ENCODE peak calls at places on chromosomes 6 and 20, in nine cellular contexts. One of them, this sample, is unnamed.

GRCh38 chr20:49694450-49695071 is 19.1 kb downstream of the B4GALT5 start:
- DNase-seq in fibroblast of the aortic adventitia: no peak
- DNase-seq in nephron progenitor cell: no peak
- DNase-seq in fibroblast of mammary gland: no peak
- DNase-seq in left cardiac atrium: no peak
- DNase-seq in psoas muscle: no peak
- DNase-seq in NCI-H524: no peak
- DNase-seq in naive thymus-derived CD4-positive, alpha-beta T cell: no peak
- DNase-seq in NCI-H1417: peak; percentile 20
- DNase-seq in this sample: no peak

GRCh38 chr6:18412073-18412472 is 24.9 kb downstream of the RNF144B start:
- DNase-seq in fibroblast of the aortic adventitia: no peak
- DNase-seq in NCI-H1417: no peak
- DNase-seq in fibroblast of mammary gland: no peak
- DNase-seq in nephron progenitor cell: no peak
- DNase-seq in left cardiac atrium: no peak
- DNase-seq in NCI-H524: no peak
- DNase-seq in psoas muscle: no peak
- DNase-seq in naive thymus-derived CD4-positive, alpha-beta T cell: no peak
- DNase-seq in this sample: no peak

GRCh38 chr6:36129889-36130671 is at the start of gene MAPK13:
- DNase-seq in psoas muscle: no peak
- DNase-seq in NCI-H524: no peak
- DNase-seq in fibroblast of the aortic adventitia: peak; percentile 54
- DNase-seq in left cardiac atrium: no peak
- DNase-seq in fibroblast of mammary gland: peak; percentile 66
- DNase-seq in naive thymus-derived CD4-positive, alpha-beta T cell: no peak
- DNase-seq in nephron progenitor cell: peak; percentile 40
- DNase-seq in NCI-H1417: peak; percentile 82
- DNase-seq in this sample: no peak

GRCh38 chr6:52063584-52064400 is 23.6 kb downstream of the PKHD1 start:
- DNase-seq in psoas muscle: no peak
- DNase-seq in naive thymus-derived CD4-positive, alpha-beta T cell: peak; percentile 66
- DNase-seq in nephron progenitor cell: peak; percentile 40
- DNase-seq in NCI-H524: peak; percentile 27
- DNase-seq in NCI-H1417: peak; percentile 57
- DNase-seq in left cardiac atrium: peak; percentile 25
- DNase-seq in fibroblast of the aortic adventitia: peak; percentile 34
- DNase-seq in fibroblast of mammary gland: peak; percentile 48
- DNase-seq in this sample: no peak

GRCh38 chr6:135251964-135252429 is 70.9 kb downstream of the MYB start:
- DNase-seq in NCI-H524: no peak
- DNase-seq in naive thymus-derived CD4-positive, alpha-beta T cell: no peak
- DNase-seq in psoas muscle: no peak
- DNase-seq in left cardiac atrium: no peak
- DNase-seq in nephron progenitor cell: no peak
- DNase-seq in NCI-H1417: peak; percentile 72
- DNase-seq in fibroblast of the aortic adventitia: peak; percentile 21
- DNase-seq in fibroblast of mammary gland: no peak
- DNase-seq in this sample: no peak

GRCh38 chr20:34040300-34041015 is 46.7 kb downstream of the RALY start:
- DNase-seq in naive thymus-derived CD4-positive, alpha-beta T cell: no peak
- DNase-seq in NCI-H524: peak; percentile 94
- DNase-seq in NCI-H1417: peak; percentile 28
- DNase-seq in psoas muscle: no peak
- DNase-seq in left cardiac atrium: no peak
- DNase-seq in fibroblast of the aortic adventitia: no peak
- DNase-seq in nephron progenitor cell: no peak
- DNase-seq in fibroblast of mammary gland: no peak
- DNase-seq in this sample: no peak

GRCh38 chr20:4112490-4113420 is 97.4 kb upstream of the RNF24 start:
- DNase-seq in left cardiac atrium: peak; percentile 53
- DNase-seq in fibroblast of the aortic adventitia: peak; percentile 76
- DNase-seq in psoas muscle: peak; percentile 44
- DNase-seq in NCI-H524: peak; percentile 55
- DNase-seq in nephron progenitor cell: no peak
- DNase-seq in NCI-H1417: no peak
- DNase-seq in naive thymus-derived CD4-positive, alpha-beta T cell: no peak
- DNase-seq in fibroblast of mammary gland: peak; percentile 66
- DNase-seq in this sample: no peak

GRCh38 chr6:34182751-34183531 is 37.1 kb upstream of the GRM4 start:
- DNase-seq in fibroblast of the aortic adventitia: no peak
- DNase-seq in fibroblast of mammary gland: peak; percentile 10
- DNase-seq in NCI-H1417: no peak
- DNase-seq in nephron progenitor cell: no peak
- DNase-seq in NCI-H524: no peak
- DNase-seq in psoas muscle: no peak
- DNase-seq in naive thymus-derived CD4-positive, alpha-beta T cell: peak; percentile 73
- DNase-seq in left cardiac atrium: no peak
- DNase-seq in this sample: no peak

GRCh38 chr6:112941613-112942012 is 594.5 kb downstream of the RFPL4B start:
- DNase-seq in fibroblast of the aortic adventitia: peak; percentile 8
- DNase-seq in NCI-H524: no peak
- DNase-seq in left cardiac atrium: no peak
- DNase-seq in nephron progenitor cell: no peak
- DNase-seq in naive thymus-derived CD4-positive, alpha-beta T cell: no peak
- DNase-seq in fibroblast of mammary gland: no peak
- DNase-seq in psoas muscle: no peak
- DNase-seq in NCI-H1417: no peak
- DNase-seq in this sample: no peak

GRCh38 chr6:11833626-11834592 is 55.3 kb upstream of the ADTRP start:
- DNase-seq in left cardiac atrium: no peak
- DNase-seq in NCI-H524: no peak
- DNase-seq in naive thymus-derived CD4-positive, alpha-beta T cell: no peak
- DNase-seq in fibroblast of the aortic adventitia: no peak
- DNase-seq in psoas muscle: no peak
- DNase-seq in nephron progenitor cell: no peak
- DNase-seq in NCI-H1417: peak; percentile 4
- DNase-seq in fibroblast of mammary gland: no peak
- DNase-seq in this sample: no peak

GRCh38 chr6:41258196-41258493 is 28.3 kb downstream of the TREM1 start:
- DNase-seq in fibroblast of mammary gland: no peak
- DNase-seq in NCI-H1417: no peak
- DNase-seq in fibroblast of the aortic adventitia: no peak
- DNase-seq in naive thymus-derived CD4-positive, alpha-beta T cell: no peak
- DNase-seq in left cardiac atrium: no peak
- DNase-seq in NCI-H524: no peak
- DNase-seq in psoas muscle: no peak
- DNase-seq in nephron progenitor cell: no peak
- DNase-seq in this sample: no peak

GRCh38 chr6:44661221-44661609 is 273.7 kb downstream of the CDC5L start:
- DNase-seq in NCI-H524: no peak
- DNase-seq in left cardiac atrium: no peak
- DNase-seq in fibroblast of mammary gland: no peak
- DNase-seq in fibroblast of the aortic adventitia: no peak
- DNase-seq in naive thymus-derived CD4-positive, alpha-beta T cell: no peak
- DNase-seq in psoas muscle: no peak
- DNase-seq in NCI-H1417: no peak
- DNase-seq in nephron progenitor cell: no peak
- DNase-seq in this sample: no peak

GRCh38 chr20:58228484-58229197 is at the start of gene ANKRD60:
- DNase-seq in psoas muscle: no peak
- DNase-seq in left cardiac atrium: peak; percentile 43
- DNase-seq in NCI-H1417: peak; percentile 88
- DNase-seq in fibroblast of the aortic adventitia: peak; percentile 34
- DNase-seq in naive thymus-derived CD4-positive, alpha-beta T cell: peak; percentile 73
- DNase-seq in fibroblast of mammary gland: peak; percentile 67
- DNase-seq in NCI-H524: peak; percentile 50
- DNase-seq in nephron progenitor cell: peak; percentile 70
- DNase-seq in this sample: no peak

GRCh38 chr6:136927313-136927712 is 5.2 kb downstream of the SLC35D3 start:
- DNase-seq in NCI-H1417: peak; percentile 40
- DNase-seq in fibroblast of the aortic adventitia: no peak
- DNase-seq in naive thymus-derived CD4-positive, alpha-beta T cell: no peak
- DNase-seq in psoas muscle: no peak
- DNase-seq in left cardiac atrium: no peak
- DNase-seq in fibroblast of mammary gland: no peak
- DNase-seq in NCI-H524: peak; percentile 48
- DNase-seq in nephron progenitor cell: no peak
- DNase-seq in this sample: no peak

GRCh38 chr6:5723905-5724691 is 282.6 kb downstream of the NRN1 start:
- DNase-seq in left cardiac atrium: peak; percentile 25
- DNase-seq in NCI-H1417: no peak
- DNase-seq in fibroblast of the aortic adventitia: no peak
- DNase-seq in psoas muscle: no peak
- DNase-seq in naive thymus-derived CD4-positive, alpha-beta T cell: peak; percentile 4
- DNase-seq in fibroblast of mammary gland: no peak
- DNase-seq in NCI-H524: no peak
- DNase-seq in nephron progenitor cell: peak; percentile 20
- DNase-seq in this sample: no peak

GRCh38 chr6:79605061-79605460 is 26.1 kb upstream of the SH3BGRL2 start:
- DNase-seq in naive thymus-derived CD4-positive, alpha-beta T cell: no peak
- DNase-seq in fibroblast of the aortic adventitia: no peak
- DNase-seq in fibroblast of mammary gland: peak; percentile 37
- DNase-seq in psoas muscle: no peak
- DNase-seq in left cardiac atrium: no peak
- DNase-seq in nephron progenitor cell: no peak
- DNase-seq in NCI-H1417: no peak
- DNase-seq in NCI-H524: peak; percentile 31
- DNase-seq in this sample: no peak

GRCh38 chr6:66948106-66948505 is 1241.1 kb upstream of the EYS start:
- DNase-seq in nephron progenitor cell: no peak
- DNase-seq in left cardiac atrium: no peak
- DNase-seq in NCI-H1417: no peak
- DNase-seq in psoas muscle: no peak
- DNase-seq in NCI-H524: no peak
- DNase-seq in naive thymus-derived CD4-positive, alpha-beta T cell: no peak
- DNase-seq in fibroblast of the aortic adventitia: no peak
- DNase-seq in fibroblast of mammary gland: no peak
- DNase-seq in this sample: no peak

GRCh38 chr6:157152544-157152943 is 170.8 kb downstream of the TMEM242 start:
- DNase-seq in fibroblast of the aortic adventitia: peak; percentile 32
- DNase-seq in naive thymus-derived CD4-positive, alpha-beta T cell: no peak
- DNase-seq in psoas muscle: no peak
- DNase-seq in left cardiac atrium: no peak
- DNase-seq in NCI-H524: no peak
- DNase-seq in nephron progenitor cell: no peak
- DNase-seq in NCI-H1417: no peak
- DNase-seq in fibroblast of mammary gland: no peak
- DNase-seq in this sample: no peak

GRCh38 chr6:56868687-56869086 is 86.2 kb upstream of the BEND6 start:
- DNase-seq in psoas muscle: no peak
- DNase-seq in nephron progenitor cell: no peak
- DNase-seq in naive thymus-derived CD4-positive, alpha-beta T cell: no peak
- DNase-seq in NCI-H1417: no peak
- DNase-seq in fibroblast of the aortic adventitia: peak; percentile 76
- DNase-seq in NCI-H524: no peak
- DNase-seq in left cardiac atrium: no peak
- DNase-seq in fibroblast of mammary gland: peak; percentile 88
- DNase-seq in this sample: no peak

GRCh38 chr6:28005124-28005662 is 48.2 kb downstream of the OR2B6 start:
- DNase-seq in fibroblast of the aortic adventitia: peak; percentile 5
- DNase-seq in nephron progenitor cell: no peak
- DNase-seq in psoas muscle: no peak
- DNase-seq in NCI-H1417: no peak
- DNase-seq in NCI-H524: no peak
- DNase-seq in naive thymus-derived CD4-positive, alpha-beta T cell: no peak
- DNase-seq in left cardiac atrium: no peak
- DNase-seq in fibroblast of mammary gland: peak; percentile 12
- DNase-seq in this sample: no peak

GRCh38 chr20:47854687-47855212 is 69.5 kb upstream of the SULF2 start:
- DNase-seq in left cardiac atrium: no peak
- DNase-seq in nephron progenitor cell: no peak
- DNase-seq in NCI-H524: peak; percentile 72
- DNase-seq in fibroblast of the aortic adventitia: peak; percentile 52
- DNase-seq in fibroblast of mammary gland: peak; percentile 61
- DNase-seq in naive thymus-derived CD4-positive, alpha-beta T cell: no peak
- DNase-seq in psoas muscle: no peak
- DNase-seq in NCI-H1417: peak; percentile 7
- DNase-seq in this sample: peak; percentile 7

GRCh38 chr20:63082308-63082938 is 75.7 kb upstream of the BHLHE23 start:
- DNase-seq in nephron progenitor cell: peak; percentile 96
- DNase-seq in NCI-H524: no peak
- DNase-seq in fibroblast of the aortic adventitia: peak; percentile 35
- DNase-seq in psoas muscle: no peak
- DNase-seq in fibroblast of mammary gland: peak; percentile 16
- DNase-seq in naive thymus-derived CD4-positive, alpha-beta T cell: no peak
- DNase-seq in NCI-H1417: no peak
- DNase-seq in left cardiac atrium: peak; percentile 42
- DNase-seq in this sample: no peak

GRCh38 chr6:88815491-88815890 is 147.9 kb downstream of the RNGTT start:
- DNase-seq in naive thymus-derived CD4-positive, alpha-beta T cell: no peak
- DNase-seq in psoas muscle: no peak
- DNase-seq in NCI-H524: no peak
- DNase-seq in fibroblast of the aortic adventitia: no peak
- DNase-seq in left cardiac atrium: no peak
- DNase-seq in NCI-H1417: no peak
- DNase-seq in fibroblast of mammary gland: no peak
- DNase-seq in nephron progenitor cell: no peak
- DNase-seq in this sample: no peak

GRCh38 chr20:608970-609369 is 1.1 kb downstream of the TCF15 start:
- DNase-seq in NCI-H524: no peak
- DNase-seq in NCI-H1417: no peak
- DNase-seq in left cardiac atrium: no peak
- DNase-seq in naive thymus-derived CD4-positive, alpha-beta T cell: no peak
- DNase-seq in fibroblast of the aortic adventitia: no peak
- DNase-seq in fibroblast of mammary gland: no peak
- DNase-seq in nephron progenitor cell: no peak
- DNase-seq in psoas muscle: no peak
- DNase-seq in this sample: no peak

GRCh38 chr6:111605100-111605748 is 454 bp downstream of the TRAF3IP2 start:
- DNase-seq in naive thymus-derived CD4-positive, alpha-beta T cell: peak; percentile 34
- DNase-seq in fibroblast of the aortic adventitia: peak; percentile 98
- DNase-seq in nephron progenitor cell: peak; percentile 56
- DNase-seq in left cardiac atrium: peak; percentile 83
- DNase-seq in fibroblast of mammary gland: peak; percentile 98
- DNase-seq in NCI-H1417: no peak
- DNase-seq in psoas muscle: peak; percentile 83
- DNase-seq in NCI-H524: no peak
- DNase-seq in this sample: no peak

GRCh38 chr20:44586986-44587980 is 4.9 kb downstream of the PKIG start:
- DNase-seq in fibroblast of the aortic adventitia: no peak
- DNase-seq in naive thymus-derived CD4-positive, alpha-beta T cell: no peak
- DNase-seq in psoas muscle: no peak
- DNase-seq in NCI-H1417: no peak
- DNase-seq in NCI-H524: no peak
- DNase-seq in left cardiac atrium: no peak
- DNase-seq in fibroblast of mammary gland: no peak
- DNase-seq in nephron progenitor cell: no peak
- DNase-seq in this sample: no peak

GRCh38 chr6:20400476-20401402 is 940 bp upstream of the E2F3 start:
- DNase-seq in fibroblast of mammary gland: peak; percentile 24
- DNase-seq in psoas muscle: peak; percentile 78
- DNase-seq in NCI-H524: peak; percentile 92
- DNase-seq in fibroblast of the aortic adventitia: peak; percentile 44
- DNase-seq in left cardiac atrium: peak; percentile 68
- DNase-seq in NCI-H1417: peak; percentile 97
- DNase-seq in naive thymus-derived CD4-positive, alpha-beta T cell: no peak
- DNase-seq in nephron progenitor cell: peak; percentile 26
- DNase-seq in this sample: no peak

GRCh38 chr6:123306334-123306733 is 310.3 kb downstream of the CLVS2 start:
- DNase-seq in fibroblast of mammary gland: no peak
- DNase-seq in left cardiac atrium: no peak
- DNase-seq in fibroblast of the aortic adventitia: no peak
- DNase-seq in NCI-H1417: no peak
- DNase-seq in naive thymus-derived CD4-positive, alpha-beta T cell: no peak
- DNase-seq in NCI-H524: no peak
- DNase-seq in nephron progenitor cell: no peak
- DNase-seq in psoas muscle: no peak
- DNase-seq in this sample: no peak

GRCh38 chr6:34301408-34301807 is 52.6 kb upstream of the SMIM29 start:
- DNase-seq in NCI-H1417: no peak
- DNase-seq in nephron progenitor cell: no peak
- DNase-seq in NCI-H524: peak; percentile 70
- DNase-seq in naive thymus-derived CD4-positive, alpha-beta T cell: no peak
- DNase-seq in fibroblast of the aortic adventitia: peak; percentile 100
- DNase-seq in left cardiac atrium: peak; percentile 75
- DNase-seq in psoas muscle: peak; percentile 52
- DNase-seq in fibroblast of mammary gland: peak; percentile 96
- DNase-seq in this sample: peak; percentile 91

GRCh38 chr6:166618866-166619761 is 7.9 kb downstream of the RPS6KA2 start:
- DNase-seq in NCI-H524: no peak
- DNase-seq in NCI-H1417: no peak
- DNase-seq in left cardiac atrium: no peak
- DNase-seq in naive thymus-derived CD4-positive, alpha-beta T cell: no peak
- DNase-seq in fibroblast of the aortic adventitia: peak; percentile 72
- DNase-seq in psoas muscle: no peak
- DNase-seq in fibroblast of mammary gland: peak; percentile 89
- DNase-seq in nephron progenitor cell: no peak
- DNase-seq in this sample: no peak

GRCh38 chr6:2793491-2794151 is 28.4 kb downstream of the WRNIP1 start:
- DNase-seq in nephron progenitor cell: no peak
- DNase-seq in NCI-H1417: peak; percentile 23
- DNase-seq in left cardiac atrium: no peak
- DNase-seq in psoas muscle: no peak
- DNase-seq in naive thymus-derived CD4-positive, alpha-beta T cell: peak; percentile 29
- DNase-seq in fibroblast of mammary gland: no peak
- DNase-seq in fibroblast of the aortic adventitia: no peak
- DNase-seq in NCI-H524: peak; percentile 13
- DNase-seq in this sample: no peak